ENCODE peak calls at places on chromosomes 11 and 22, in seven cellular contexts. V is transverse colon, M is upper lobe of left lung, K is suprapubic skin, O is esophagus squamous epithelium, Z is uterus, B is A549. E is an unnamed sample.

GRCh38 chr11:61083601-61084147 is 18.6 kb upstream of the CD5 start:
- DNase-seq in V (no peak), M (peak), K (no peak), O (no peak), Z (no peak), B (no peak), E (no peak)

GRCh38 chr11:73384871-73385692 is 8.9 kb downstream of the RELT start:
- DNase-seq in V (peak), M (peak), K (no peak), O (peak), Z (no peak), B (no peak), E (peak)

GRCh38 chr11:128891912-128892398 is 799 bp downstream of the KCNJ5 start:
- DNase-seq in V (no peak), M (peak), K (no peak), O (no peak), Z (no peak), B (no peak), E (peak)

GRCh38 chr11:79119491-79120284 is 321.1 kb downstream of the TENM4 start:
- DNase-seq in V (no peak), M (no peak), K (no peak), O (no peak), Z (no peak), B (no peak), E (no peak)

GRCh38 chr11:71456831-71457230 is 3.8 kb downstream of the NADSYN1 start:
- DNase-seq in V (no peak), M (no peak), K (no peak), O (no peak), Z (no peak), B (no peak), E (no peak)

GRCh38 chr22:43412808-43413785 is 1.3 kb downstream of the MPPED1 start:
- DNase-seq in V (no peak), M (no peak), K (no peak), O (no peak), Z (no peak), B (no peak), E (no peak)

GRCh38 chr11:67404515-67405195 is 772 bp downstream of the TBC1D10C start:
- DNase-seq in V (no peak), M (peak), K (no peak), O (no peak), Z (no peak), B (no peak), E (peak)

GRCh38 chr22:45029501-45029900 is 19.7 kb upstream of the PHF21B start:
- DNase-seq in V (no peak), M (no peak), K (no peak), O (no peak), Z (no peak), B (no peak), E (no peak)

GRCh38 chr11:4496555-4497248 is 14.3 kb downstream of the OR52K1 start:
- DNase-seq in V (no peak), M (no peak), K (no peak), O (no peak), Z (no peak), B (no peak), E (no peak)

GRCh38 chr22:24588370-24588755 is 4.5 kb downstream of the LRRC75B start:
- DNase-seq in V (no peak), M (no peak), K (no peak), O (no peak), Z (no peak), B (no peak), E (no peak)

GRCh38 chr11:76736773-76737495 is 46.2 kb upstream of the TSKU start:
- DNase-seq in V (no peak), M (no peak), K (no peak), O (no peak), Z (no peak), B (no peak), E (no peak)

GRCh38 chr11:16956538-16957153 is 57.6 kb downstream of the PLEKHA7 start:
- DNase-seq in V (no peak), M (no peak), K (no peak), O (no peak), Z (no peak), B (no peak), E (no peak)

GRCh38 chr22:38657248-38657909 is 941 bp downstream of the CBY1 start:
- DNase-seq in V (peak), M (peak), K (no peak), O (no peak), Z (no peak), B (no peak), E (peak)

GRCh38 chr11:133082851-133083488 is 449.3 kb downstream of the OPCML start:
- DNase-seq in V (peak), M (peak), K (no peak), O (no peak), Z (peak), B (peak), E (no peak)

GRCh38 chr11:15157738-15158137 is 43.0 kb downstream of the INSC start:
- DNase-seq in V (no peak), M (no peak), K (no peak), O (no peak), Z (no peak), B (no peak), E (no peak)

GRCh38 chr22:20080776-20081654 is 974 bp downstream of the DGCR8 start:
- DNase-seq in V (peak), M (peak), K (no peak), O (no peak), Z (no peak), B (peak), E (peak)

GRCh38 chr22:20076627-20077172 is 3.3 kb upstream of the DGCR8 start:
- DNase-seq in V (no peak), M (no peak), K (no peak), O (no peak), Z (no peak), B (no peak), E (no peak)

GRCh38 chr22:20083157-20083890 is 3.3 kb downstream of the DGCR8 start:
- DNase-seq in V (no peak), M (no peak), K (no peak), O (no peak), Z (no peak), B (no peak), E (no peak)

GRCh38 chr22:20080445-20080775 is 369 bp downstream of the DGCR8 start:
- DNase-seq in V (peak), M (peak), K (no peak), O (no peak), Z (peak), B (peak), E (peak)

GRCh38 chr22:20079745-20080444 is at the start of gene DGCR8:
- DNase-seq in V (peak), M (peak), K (peak), O (no peak), Z (peak), B (peak), E (peak)
- TF ChIP-seq POLR2A in V (peak), M (no peak), K (no peak), O (peak), Z (peak), B (peak), E (peak)

GRCh38 chr11:36002196-36002595 is 58.3 kb downstream of the LDLRAD3 start:
- DNase-seq in V (no peak), M (no peak), K (no peak), O (no peak), Z (no peak), B (no peak), E (no peak)
- H3K27ac ChIP-seq in V (no peak), M (no peak), K (no peak), O (no peak), Z (no peak), B (no peak), E (no peak)

DNA sequence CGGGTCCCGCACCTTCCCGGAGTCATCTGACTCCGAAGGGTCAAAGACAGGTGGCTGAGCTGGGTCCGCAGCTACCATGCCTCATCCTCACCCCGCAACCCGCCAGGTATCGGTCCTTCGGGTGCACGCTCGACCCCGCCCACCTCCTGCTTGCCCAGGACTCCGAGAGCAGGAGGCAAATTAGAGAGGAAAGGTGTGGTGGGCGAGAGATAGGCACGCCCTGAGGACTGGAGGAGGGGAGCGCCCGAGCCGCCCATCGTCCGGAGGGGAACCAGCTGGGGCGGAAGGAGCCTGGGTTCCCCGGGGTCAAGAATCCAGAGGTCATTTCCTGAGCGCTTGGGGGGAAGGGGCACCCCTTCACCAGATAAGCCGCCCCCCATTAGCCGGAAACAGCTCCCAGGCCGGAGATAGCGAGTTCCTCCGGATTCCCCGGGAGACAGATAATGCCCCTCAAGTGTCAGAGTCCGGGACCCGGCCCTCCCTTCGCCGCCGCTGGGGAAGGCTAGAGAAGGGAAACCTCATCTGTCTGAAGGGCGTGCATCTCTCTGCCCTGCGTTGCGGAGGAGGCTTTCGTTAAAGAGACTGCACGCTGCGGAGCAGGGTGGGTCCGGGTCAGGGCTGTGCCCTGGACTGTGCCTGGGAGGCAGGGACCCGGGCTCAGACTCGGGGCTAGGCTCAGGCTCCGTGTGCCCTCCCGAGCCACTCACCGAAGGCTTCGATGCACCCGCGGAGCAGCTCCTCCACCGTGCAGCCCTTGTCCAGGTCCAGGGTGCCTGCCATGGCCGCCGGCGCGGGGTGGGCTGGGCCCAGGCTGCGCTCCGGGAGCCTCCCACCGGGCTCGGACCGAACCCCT is 1.6 kb downstream of the RASGRP2 start:
- DNase-seq in V (no peak), M (peak), K (no peak), O (no peak), Z (peak), B (no peak), E (no peak)
- H3K4me3 ChIP-seq in V (peak), M (peak), K (peak), O (peak), Z (peak), B (peak), E (peak)

GRCh38 chr22:23166038-23166831 is 14.1 kb upstream of the BCR start:
- DNase-seq in V (no peak), M (no peak), K (no peak), O (no peak), Z (no peak), B (no peak), E (no peak)

GRCh38 chr22:23166841-23167610 is 13.3 kb upstream of the BCR start:
- DNase-seq in V (no peak), M (no peak), K (no peak), O (no peak), Z (no peak), B (no peak), E (no peak)

GRCh38 chr22:23161574-23161973 is 16.3 kb downstream of the RAB36 start:
- DNase-seq in V (no peak), M (no peak), K (no peak), O (no peak), Z (no peak), B (no peak), E (no peak)

GRCh38 chr22:23163665-23164064 is 16.6 kb upstream of the BCR start:
- DNase-seq in V (peak), M (no peak), K (no peak), O (no peak), Z (peak), B (no peak), E (no peak)

GRCh38 chr22:23164091-23164490 is 16.2 kb upstream of the BCR start:
- DNase-seq in V (no peak), M (no peak), K (no peak), O (no peak), Z (no peak), B (no peak), E (no peak)
- TF ChIP-seq POLR2A in V (no peak), M (no peak), K (no peak), O (no peak), Z (no peak), B (no peak), E (no peak)

GRCh38 chr11:8773916-8774537 is 91.4 kb downstream of the RPL27A start:
- DNase-seq in V (no peak), M (no peak), K (no peak), O (no peak), Z (no peak), B (no peak), E (no peak)
- H3K27ac ChIP-seq in V (peak), M (peak), K (peak), O (peak), Z (peak), B (no peak), E (peak)

GRCh38 chr11:85749287-85749834 is 61.6 kb downstream of the SYTL2 start:
- DNase-seq in V (no peak), M (no peak), K (no peak), O (no peak), Z (no peak), B (no peak), E (no peak)

GRCh38 chr11:85751738-85752137 is 59.2 kb downstream of the SYTL2 start:
- DNase-seq in V (no peak), M (no peak), K (no peak), O (no peak), Z (no peak), B (no peak), E (no peak)

GRCh38 chr11:85748455-85748891 is 62.5 kb downstream of the SYTL2 start:
- DNase-seq in V (no peak), M (no peak), K (no peak), O (no peak), Z (no peak), B (peak), E (no peak)

GRCh38 chr11:85750646-85751045 is 60.3 kb downstream of the SYTL2 start:
- DNase-seq in V (no peak), M (no peak), K (no peak), O (no peak), Z (no peak), B (no peak), E (no peak)

GRCh38 chr11:85749884-85750283 is 61.1 kb downstream of the SYTL2 start:
- DNase-seq in V (no peak), M (no peak), K (no peak), O (no peak), Z (no peak), B (no peak), E (no peak)
- H3K4me3 ChIP-seq in V (no peak), M (no peak), K (no peak), O (no peak), Z (no peak), B (no peak), E (no peak)

DNA sequence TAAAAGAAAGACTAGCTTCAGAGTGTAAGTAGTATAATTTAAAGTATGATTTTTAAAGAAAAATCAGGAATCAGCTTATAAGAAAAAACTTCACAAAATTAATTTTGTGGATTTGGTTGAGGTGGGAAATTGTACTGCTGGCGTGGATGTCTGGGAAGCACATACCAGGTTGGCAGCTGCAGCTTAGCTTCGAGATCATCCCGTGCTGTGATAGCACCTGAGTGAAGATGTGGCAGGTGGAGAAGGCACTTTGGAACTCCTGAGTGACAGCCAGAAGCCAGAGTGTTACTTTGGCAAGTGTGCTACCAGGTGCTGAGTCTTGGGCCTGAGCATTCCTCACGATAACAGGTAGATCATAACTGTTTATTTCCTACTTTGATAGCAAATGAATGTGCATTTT is 17.7 kb downstream of the ZC3H12C start:
- DNase-seq in V (no peak), M (no peak), K (no peak), O (no peak), Z (no peak), B (no peak), E (no peak)
- TF ChIP-seq POLR2A in V (no peak), M (no peak), K (no peak), O (no peak), Z (no peak), B (no peak), E (no peak)

DNA sequence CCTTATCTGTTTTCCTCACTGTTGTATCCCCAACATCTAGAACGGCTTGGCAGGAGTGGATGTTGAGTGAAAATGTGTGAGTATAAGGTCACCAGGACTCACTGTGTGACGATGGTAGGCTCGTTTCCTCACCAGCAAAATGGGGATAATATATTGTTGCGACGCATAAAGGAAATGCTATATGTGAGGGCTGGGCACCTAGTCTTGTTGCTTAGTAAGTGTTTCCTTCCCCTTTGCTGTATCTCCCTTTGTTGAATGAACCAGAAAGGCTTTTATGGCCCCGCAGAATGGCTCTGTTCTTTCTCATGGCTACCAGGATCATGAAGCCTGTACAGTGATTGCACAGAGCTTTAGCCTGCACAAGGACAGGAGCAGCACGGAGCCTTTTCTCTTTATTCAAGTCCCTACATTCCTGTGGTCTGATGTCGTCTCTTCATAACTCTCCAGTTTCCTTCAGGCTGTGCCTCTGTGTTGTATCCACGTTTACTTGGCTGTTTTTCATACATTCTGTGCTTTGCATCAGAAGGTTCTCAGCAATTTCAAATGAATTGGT is 5.4 kb downstream of the TNRC6B start:
- DNase-seq in V (peak), M (peak), K (no peak), O (no peak), Z (no peak), B (no peak), E (no peak)
- H3K27ac ChIP-seq in V (peak), M (peak), K (peak), O (peak), Z (peak), B (no peak), E (no peak)

DNA sequence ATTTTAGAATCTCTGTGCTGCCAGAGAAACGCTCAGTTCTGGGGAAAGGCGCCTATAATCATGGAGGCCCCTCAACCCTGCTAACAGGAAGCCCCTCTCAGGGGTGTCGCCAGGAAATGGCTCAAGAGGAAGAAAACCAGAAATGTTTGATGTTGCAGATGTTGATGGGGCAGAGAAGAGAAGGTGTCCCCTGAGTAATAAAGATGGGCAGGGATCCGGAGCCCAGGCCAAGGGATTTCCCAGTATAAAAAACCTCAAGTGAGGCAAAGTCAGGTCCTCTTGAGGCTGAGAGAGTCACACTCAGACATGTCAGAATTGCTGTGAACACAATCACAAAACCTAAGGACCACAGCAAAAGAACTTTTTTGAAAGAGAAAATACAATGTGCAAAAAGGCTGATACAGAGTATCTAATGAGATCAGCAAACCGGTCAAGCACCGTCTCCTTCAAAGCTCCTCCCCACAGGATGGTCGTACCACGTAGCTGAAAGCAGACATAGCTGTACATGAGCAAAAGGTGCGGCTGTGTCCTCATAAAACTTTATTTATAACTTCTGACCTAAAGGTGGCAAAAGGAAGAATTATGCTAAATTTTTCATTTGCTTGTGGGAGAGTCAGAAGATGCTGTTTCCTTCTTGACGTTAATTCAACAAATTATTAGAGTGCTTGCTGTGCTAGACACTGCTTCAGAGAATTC is 12.2 kb downstream of the MOV10L1 start:
- DNase-seq in V (no peak), M (no peak), K (no peak), O (no peak), Z (no peak), B (no peak), E (no peak)
- H3K4me3 ChIP-seq in V (no peak), M (no peak), K (no peak), O (no peak), Z (no peak), B (no peak), E (no peak)